ENCODE peak calls at places on chromosomes 6 and 20, in four cellular contexts. J is brain microvascular endothelial cell, O is WERI-Rb-1, B is esophagus muscularis mucosa. L is an unnamed sample.

GRCh38 chr6:170522565-170523183 is 30.4 kb downstream of the PSMB1 start:
- DNase-seq in J (no peak), O (peak), B (no peak), L (no peak)

GRCh38 chr6:136873733-136874132 is 48.4 kb upstream of the SLC35D3 start:
- DNase-seq in J (no peak), O (no peak), B (no peak), L (no peak)

GRCh38 chr6:157518399-157519250 is 137.6 kb downstream of the ZDHHC14 start:
- DNase-seq in J (no peak), O (no peak), B (no peak), L (peak)

GRCh38 chr6:106608080-106608668 is 21.1 kb downstream of the RTN4IP1 start:
- DNase-seq in J (peak), O (peak), B (no peak), L (no peak)

GRCh38 chr6:112235956-112236355 is 18.4 kb downstream of the LAMA4 start:
- DNase-seq in J (peak), O (no peak), B (no peak), L (no peak)

GRCh38 chr20:41395669-41396664 is 29.3 kb upstream of the EMILIN3 start:
- DNase-seq in J (no peak), O (peak), B (no peak), L (no peak)

GRCh38 chr20:9035129-9035528 is 33.8 kb upstream of the PLCB4 start:
- DNase-seq in J (peak), O (no peak), B (no peak), L (no peak)

GRCh38 chr6:144064831-144065668 is 30.3 kb downstream of the SF3B5 start:
- DNase-seq in J (no peak), O (peak), B (no peak), L (no peak)

GRCh38 chr6:589090-589489 is 67.8 kb downstream of the HUS1B start:
- DNase-seq in J (no peak), O (no peak), B (no peak), L (no peak)

GRCh38 chr20:46512943-46513844 is at the start of gene ZNF334:
- DNase-seq in J (peak), O (peak), B (no peak), L (peak)

GRCh38 chr6:156390621-156391378 is 386.4 kb upstream of the ARID1B start:
- DNase-seq in J (no peak), O (no peak), B (peak), L (no peak)

GRCh38 chr6:125718109-125718508 is 31.3 kb upstream of the HEY2 start:
- DNase-seq in J (no peak), O (no peak), B (no peak), L (no peak)

GRCh38 chr6:70274338-70274737 is 28.5 kb downstream of the COL9A1 start:
- DNase-seq in J (no peak), O (no peak), B (no peak), L (no peak)

GRCh38 chr6:158769696-158770446 is 49.3 kb downstream of the EZR start:
- DNase-seq in J (no peak), O (no peak), B (no peak), L (no peak)

GRCh38 chr20:50172347-50173013 is 18.1 kb upstream of the CEBPB start:
- DNase-seq in J (peak), O (peak), B (peak), L (no peak)

GRCh38 chr6:33837971-33838665 is 34.3 kb upstream of the MLN start:
- DNase-seq in J (no peak), O (peak), B (no peak), L (no peak)

GRCh38 chr6:89242574-89243330 is 25.6 kb upstream of the GABRR1 start:
- DNase-seq in J (peak), O (peak), B (peak), L (no peak)

GRCh38 chr6:56604186-56604585 is 38.5 kb downstream of the DST start:
- DNase-seq in J (no peak), O (no peak), B (no peak), L (no peak)

GRCh38 chr6:26299286-26300042 is 65.5 kb upstream of the BTN3A2 start:
- DNase-seq in J (peak), O (no peak), B (no peak), L (no peak)

GRCh38 chr6:100343678-100344077 is 121.0 kb downstream of the SIM1 start:
- DNase-seq in J (peak), O (no peak), B (no peak), L (no peak)

GRCh38 chr6:137926207-137926731 is 59.2 kb downstream of the TNFAIP3 start:
- DNase-seq in J (peak), O (no peak), B (no peak), L (no peak)

GRCh38 chr6:142802124-142802523 is 142.9 kb downstream of the HIVEP2 start:
- DNase-seq in J (peak), O (no peak), B (no peak), L (no peak)

GRCh38 chr20:36497856-36498255 is 43.5 kb upstream of the MYL9 start:
- DNase-seq in J (peak), O (no peak), B (no peak), L (no peak)

GRCh38 chr20:54133434-54134427 is 40.1 kb downstream of the CYP24A1 start:
- DNase-seq in J (no peak), O (no peak), B (no peak), L (no peak)

GRCh38 chr6:111952821-111953535 is 79.7 kb upstream of the FYN start:
- DNase-seq in J (no peak), O (no peak), B (peak), L (no peak)

GRCh38 chr6:80433666-80434025 is 327.2 kb downstream of the BCKDHB start:
- DNase-seq in J (no peak), O (no peak), B (no peak), L (no peak)

GRCh38 chr6:154605207-154605877 is 94.9 kb upstream of the CNKSR3 start:
- DNase-seq in J (no peak), O (no peak), B (no peak), L (no peak)

GRCh38 chr6:87473419-87473903 is 687 bp downstream of the SLC35A1 start:
- DNase-seq in J (peak), O (no peak), B (no peak), L (no peak)

GRCh38 chr20:53872081-53872541 is 198.3 kb downstream of the BCAS1 start:
- DNase-seq in J (no peak), O (no peak), B (no peak), L (no peak)

GRCh38 chr20:12798286-12798685 is 210.5 kb upstream of the SPTLC3 start:
- DNase-seq in J (no peak), O (peak), B (no peak), L (no peak)

GRCh38 chr6:139027620-139028182 is 844 bp upstream of the ABRACL start:
- DNase-seq in J (peak), O (no peak), B (no peak), L (no peak)

GRCh38 chr6:137387365-137387764 is 106.8 kb downstream of the OLIG3 start:
- DNase-seq in J (no peak), O (no peak), B (no peak), L (no peak)

GRCh38 chr6:35328108-35328723 is 14.1 kb upstream of the PPARD start:
- DNase-seq in J (no peak), O (no peak), B (no peak), L (no peak)

GRCh38 chr20:2652724-2653510 is 485 bp downstream of the NOP56 start:
- DNase-seq in J (peak), O (peak), B (no peak), L (no peak)

GRCh38 chr20:59933849-59934585 is 580 bp upstream of the SYCP2 start:
- DNase-seq in J (peak), O (peak), B (no peak), L (peak)

GRCh38 chr6:132259070-132259469 is 142.2 kb downstream of the MOXD1 start:
- DNase-seq in J (peak), O (no peak), B (no peak), L (no peak)

GRCh38 chr20:50020283-50020682 is 37.5 kb downstream of the SNAI1 start:
- DNase-seq in J (peak), O (no peak), B (no peak), L (no peak)

GRCh38 chr6:107490568-107491058 is 696 bp downstream of the SOBP start:
- DNase-seq in J (no peak), O (no peak), B (no peak), L (no peak)

GRCh38 chr6:45420083-45420908 is 42.6 kb upstream of the SUPT3H start:
- DNase-seq in J (peak), O (no peak), B (no peak), L (no peak)

GRCh38 chr20:33431797-33432381 is 11.7 kb downstream of the SNTA1 start:
- DNase-seq in J (no peak), O (no peak), B (no peak), L (no peak)

GRCh38 chr20:43957392-43957791 is 42.7 kb downstream of the TOX2 start:
- DNase-seq in J (no peak), O (no peak), B (no peak), L (no peak)

GRCh38 chr20:43949741-43950618 is 35.3 kb downstream of the TOX2 start:
- DNase-seq in J (peak), O (no peak), B (no peak), L (no peak)

GRCh38 chr20:43954704-43955243 is 40.1 kb downstream of the TOX2 start:
- DNase-seq in J (no peak), O (no peak), B (no peak), L (no peak)

GRCh38 chr20:43955244-43956191 is 40.9 kb downstream of the TOX2 start:
- DNase-seq in J (peak), O (no peak), B (no peak), L (no peak)

GRCh38 chr20:43953919-43954617 is 39.4 kb downstream of the TOX2 start:
- DNase-seq in J (no peak), O (no peak), B (no peak), L (no peak)
- TF ChIP-seq CTCF in J (no peak), O (no peak), B (no peak), L (no peak)

DNA sequence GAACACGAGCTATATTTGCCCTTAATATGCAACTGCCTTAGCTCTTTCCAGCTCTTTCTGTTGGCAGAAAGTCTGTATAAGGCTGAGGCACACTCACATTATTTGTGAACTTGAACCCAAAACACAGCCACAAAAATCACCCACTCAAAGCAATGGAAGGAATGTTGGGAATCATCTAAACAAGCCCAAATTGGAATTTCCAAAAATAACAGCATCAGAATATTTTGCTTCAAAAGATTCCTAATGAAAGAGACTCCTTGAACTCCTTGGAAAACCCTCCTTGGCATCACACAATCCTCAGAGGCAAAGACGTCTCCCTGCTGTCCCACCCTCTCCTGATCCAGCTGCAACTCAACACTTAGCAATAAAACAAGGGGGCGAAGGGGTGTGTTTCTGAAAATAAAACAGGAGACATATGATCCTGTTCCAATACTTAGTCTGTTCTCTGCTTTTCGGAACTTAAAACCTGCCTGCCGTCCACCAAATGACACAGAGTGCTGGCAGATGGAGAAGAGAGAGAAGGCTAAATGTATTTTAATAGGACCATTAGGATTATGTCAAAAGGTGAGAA is 320.8 kb upstream of the JARID2 start:
- DNase-seq in J (no peak), O (no peak), B (no peak), L (no peak)
- TF ChIP-seq CTCF in J (no peak), O (no peak), B (no peak), L (no peak)

GRCh38 chr6:23754197-23754596 is 371.8 kb upstream of the NRSN1 start:
- DNase-seq in J (no peak), O (no peak), B (no peak), L (no peak)
- TF ChIP-seq CTCF in J (no peak), O (no peak), B (no peak), L (peak)

GRCh38 chr6:5036309-5036708 is 32.5 kb upstream of the RPP40 start:
- DNase-seq in J (peak), O (peak), B (no peak), L (no peak)
- TF ChIP-seq CTCF in J (peak), O (peak), B (no peak), L (no peak)

GRCh38 chr6:147128056-147128455 is 76.2 kb upstream of the STXBP5 start:
- DNase-seq in J (no peak), O (no peak), B (no peak), L (no peak)
- TF ChIP-seq CTCF in J (no peak), O (no peak), B (no peak), L (no peak)

DNA sequence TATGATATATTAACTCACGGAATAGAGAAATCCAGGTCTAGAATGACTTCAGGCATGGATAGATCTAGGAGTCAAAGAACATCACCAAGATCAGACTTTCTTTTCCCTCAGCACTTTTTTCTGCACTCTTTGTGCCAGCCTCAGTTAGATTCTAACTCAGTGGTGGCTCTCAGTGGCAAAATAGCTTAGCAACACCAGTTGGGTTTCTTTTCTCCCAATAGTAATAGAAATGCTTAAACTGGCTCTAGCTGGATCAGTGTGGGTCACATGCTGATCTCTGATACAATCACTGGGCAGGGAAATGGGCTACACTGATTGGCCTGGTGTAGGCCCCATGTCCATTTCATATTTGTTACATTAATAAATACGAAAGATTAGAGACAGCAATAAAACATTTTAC is 44.2 kb upstream of the ARFGEF2 start:
- DNase-seq in J (peak), O (no peak), B (no peak), L (no peak)
- TF ChIP-seq CTCF in J (peak), O (no peak), B (no peak), L (no peak)

L was measured in osteocyte.